ENCODE peak calls at places on chromosomes 5 and 9, in four cellular contexts. G is activated CD4-positive, alpha-beta T cell treated with anti-CD3 and anti-CD28 coated beads for 4 hours; Y is lung microvascular endothelial cell; T is Daoy. Z is an unnamed sample.

GRCh38 chr5:32785639-32786216 is 74.6 kb downstream of the NPR3 start:
- DNase-seq in G (no peak), Y (no peak), T (peak; percentile 43), Z (no peak)

GRCh38 chr5:97838214-97838613 is 655.2 kb upstream of the RIOK2 start:
- DNase-seq in Y (peak; percentile 98), G (no peak), T (peak; percentile 68), Z (no peak)

GRCh38 chr9:70902705-70903131 is 218.7 kb downstream of the TRPM3 start:
- DNase-seq in T (peak; percentile 92), Y (peak; percentile 89), G (no peak), Z (no peak)

GRCh38 chr5:90338712-90339372 is 70.7 kb downstream of the CETN3 start:
- DNase-seq in G (no peak), T (no peak), Y (no peak), Z (no peak)

GRCh38 chr5:172502969-172503368 is 48.6 kb upstream of the SH3PXD2B start:
- DNase-seq in T (no peak), Y (no peak), G (no peak), Z (no peak)

GRCh38 chr5:102722930-102723329 is 32.2 kb upstream of the PAM start:
- DNase-seq in T (peak; percentile 4), Y (no peak), G (no peak), Z (no peak)

GRCh38 chr5:55062039-55062779 is 38.2 kb downstream of the GZMK start:
- DNase-seq in Y (no peak), G (peak; percentile 20), T (no peak), Z (peak; percentile 54)

GRCh38 chr5:73698011-73698410 is 72.0 kb downstream of the ARHGEF28 start:
- DNase-seq in G (no peak), Y (peak; percentile 40), T (no peak), Z (no peak)

GRCh38 chr5:21165344-21165743 is 1177.3 kb upstream of the CDH18 start:
- DNase-seq in G (no peak), T (no peak), Y (no peak), Z (no peak)

Z was measured in NCI-H2029 treated with DMSO at 0.1 percent for 48 hours.